ENCODE peak calls at places on chromosomes 16 and 17, in four cellular contexts. One of them, this sample, is unnamed.
A peak's percentile ranks its signal among the peaks of the same experiment; 100 is the strongest.

GRCh38 chr16:84759061-84759460 is 59.3 kb downstream of the USP10 start:
- DNase-seq in smooth muscle cell of the brain vasculature: no peak
- DNase-seq in activated T-helper 9 cell treated with anti-CD3 and anti-CD28 coated beads, Interleukin-2, amount 50 U/mL, for 16 hours: no peak
- DNase-seq in kidney glomerular epithelial cell: no peak
- DNase-seq in this sample: no peak

GRCh38 chr17:76493505-76494167 is 7.6 kb downstream of the RHBDF2 start:
- DNase-seq in kidney glomerular epithelial cell: no peak
- DNase-seq in activated T-helper 9 cell treated with anti-CD3 and anti-CD28 coated beads, Interleukin-2, amount 50 U/mL, for 16 hours: no peak
- DNase-seq in smooth muscle cell of the brain vasculature: no peak
- DNase-seq in this sample: no peak

GRCh38 chr16:49277766-49278566 is 3.7 kb downstream of the CBLN1 start:
- DNase-seq in kidney glomerular epithelial cell: no peak
- DNase-seq in smooth muscle cell of the brain vasculature: no peak
- DNase-seq in activated T-helper 9 cell treated with anti-CD3 and anti-CD28 coated beads, Interleukin-2, amount 50 U/mL, for 16 hours: no peak
- DNase-seq in this sample: no peak

GRCh38 chr16:84907575-84907974 is 87.8 kb downstream of the CRISPLD2 start:
- DNase-seq in kidney glomerular epithelial cell: no peak
- DNase-seq in activated T-helper 9 cell treated with anti-CD3 and anti-CD28 coated beads, Interleukin-2, amount 50 U/mL, for 16 hours: no peak
- DNase-seq in smooth muscle cell of the brain vasculature: no peak
- DNase-seq in this sample: no peak

GRCh38 chr17:82400830-82401229 is 17.3 kb upstream of the HEXD start:
- DNase-seq in activated T-helper 9 cell treated with anti-CD3 and anti-CD28 coated beads, Interleukin-2, amount 50 U/mL, for 16 hours: no peak
- DNase-seq in kidney glomerular epithelial cell: no peak
- DNase-seq in smooth muscle cell of the brain vasculature: no peak
- DNase-seq in this sample: no peak

GRCh38 chr17:49975531-49975930 is 6.5 kb downstream of the DLX4 start:
- DNase-seq in activated T-helper 9 cell treated with anti-CD3 and anti-CD28 coated beads, Interleukin-2, amount 50 U/mL, for 16 hours: no peak
- DNase-seq in smooth muscle cell of the brain vasculature: no peak
- DNase-seq in kidney glomerular epithelial cell: no peak
- DNase-seq in this sample: no peak

GRCh38 chr17:19482571-19482970 is 51.1 kb upstream of the SLC47A1 start:
- DNase-seq in kidney glomerular epithelial cell: no peak
- DNase-seq in activated T-helper 9 cell treated with anti-CD3 and anti-CD28 coated beads, Interleukin-2, amount 50 U/mL, for 16 hours: no peak
- DNase-seq in smooth muscle cell of the brain vasculature: no peak
- DNase-seq in this sample: no peak

GRCh38 chr17:40291311-40291710 is 3.6 kb downstream of the CDC6 start:
- DNase-seq in activated T-helper 9 cell treated with anti-CD3 and anti-CD28 coated beads, Interleukin-2, amount 50 U/mL, for 16 hours: no peak
- DNase-seq in kidney glomerular epithelial cell: no peak
- DNase-seq in smooth muscle cell of the brain vasculature: no peak
- DNase-seq in this sample: no peak

GRCh38 chr17:61837175-61838051 is 25.9 kb downstream of the BRIP1 start:
- DNase-seq in smooth muscle cell of the brain vasculature: peak; percentile 55
- DNase-seq in kidney glomerular epithelial cell: peak; percentile 59
- DNase-seq in activated T-helper 9 cell treated with anti-CD3 and anti-CD28 coated beads, Interleukin-2, amount 50 U/mL, for 16 hours: peak; percentile 10
- DNase-seq in this sample: peak; percentile 15

GRCh38 chr17:17112628-17113200 is 70.5 kb downstream of the MPRIP start:
- DNase-seq in activated T-helper 9 cell treated with anti-CD3 and anti-CD28 coated beads, Interleukin-2, amount 50 U/mL, for 16 hours: no peak
- DNase-seq in kidney glomerular epithelial cell: no peak
- DNase-seq in smooth muscle cell of the brain vasculature: no peak
- DNase-seq in this sample: no peak

GRCh38 chr17:82897514-82898249 is 57.9 kb upstream of the ZNF750 start:
- DNase-seq in kidney glomerular epithelial cell: no peak
- DNase-seq in smooth muscle cell of the brain vasculature: no peak
- DNase-seq in activated T-helper 9 cell treated with anti-CD3 and anti-CD28 coated beads, Interleukin-2, amount 50 U/mL, for 16 hours: no peak
- DNase-seq in this sample: no peak

GRCh38 chr17:18182978-18183333 is 672 bp upstream of the ALKBH5 start:
- DNase-seq in smooth muscle cell of the brain vasculature: no peak
- DNase-seq in activated T-helper 9 cell treated with anti-CD3 and anti-CD28 coated beads, Interleukin-2, amount 50 U/mL, for 16 hours: peak; percentile 75
- DNase-seq in kidney glomerular epithelial cell: no peak
- DNase-seq in this sample: no peak

GRCh38 chr17:4795168-4795567 is 796 bp upstream of the PSMB6 start:
- DNase-seq in activated T-helper 9 cell treated with anti-CD3 and anti-CD28 coated beads, Interleukin-2, amount 50 U/mL, for 16 hours: no peak
- DNase-seq in kidney glomerular epithelial cell: no peak
- DNase-seq in smooth muscle cell of the brain vasculature: no peak
- DNase-seq in this sample: no peak

GRCh38 chr17:37789166-37789565 is 44.3 kb upstream of the HNF1B start:
- DNase-seq in activated T-helper 9 cell treated with anti-CD3 and anti-CD28 coated beads, Interleukin-2, amount 50 U/mL, for 16 hours: no peak
- DNase-seq in kidney glomerular epithelial cell: peak; percentile 30
- DNase-seq in smooth muscle cell of the brain vasculature: no peak
- DNase-seq in this sample: no peak

GRCh38 chr16:64791756-64792155 is 330.1 kb downstream of the CDH11 start:
- DNase-seq in smooth muscle cell of the brain vasculature: no peak
- DNase-seq in kidney glomerular epithelial cell: no peak
- DNase-seq in activated T-helper 9 cell treated with anti-CD3 and anti-CD28 coated beads, Interleukin-2, amount 50 U/mL, for 16 hours: no peak
- DNase-seq in this sample: no peak

GRCh38 chr17:44108440-44109311 is 14.8 kb downstream of the HDAC5 start:
- DNase-seq in activated T-helper 9 cell treated with anti-CD3 and anti-CD28 coated beads, Interleukin-2, amount 50 U/mL, for 16 hours: no peak
- DNase-seq in smooth muscle cell of the brain vasculature: peak; percentile 90
- DNase-seq in kidney glomerular epithelial cell: peak; percentile 83
- DNase-seq in this sample: no peak

GRCh38 chr17:72812823-72813222 is 279.7 kb downstream of the SLC39A11 start:
- DNase-seq in smooth muscle cell of the brain vasculature: no peak
- DNase-seq in kidney glomerular epithelial cell: no peak
- DNase-seq in activated T-helper 9 cell treated with anti-CD3 and anti-CD28 coated beads, Interleukin-2, amount 50 U/mL, for 16 hours: no peak
- DNase-seq in this sample: no peak

GRCh38 chr17:2438823-2439222 is 38.0 kb upstream of the MNT start:
- DNase-seq in activated T-helper 9 cell treated with anti-CD3 and anti-CD28 coated beads, Interleukin-2, amount 50 U/mL, for 16 hours: no peak
- DNase-seq in smooth muscle cell of the brain vasculature: peak; percentile 31
- DNase-seq in kidney glomerular epithelial cell: no peak
- DNase-seq in this sample: no peak

GRCh38 chr16:67644038-67644437 is 906 bp upstream of the CARMIL2 start:
- DNase-seq in activated T-helper 9 cell treated with anti-CD3 and anti-CD28 coated beads, Interleukin-2, amount 50 U/mL, for 16 hours: no peak
- DNase-seq in smooth muscle cell of the brain vasculature: no peak
- DNase-seq in kidney glomerular epithelial cell: no peak
- DNase-seq in this sample: no peak

GRCh38 chr17:41492771-41493170 is 3.1 kb upstream of the KRT36 start:
- DNase-seq in smooth muscle cell of the brain vasculature: peak; percentile 85
- DNase-seq in activated T-helper 9 cell treated with anti-CD3 and anti-CD28 coated beads, Interleukin-2, amount 50 U/mL, for 16 hours: no peak
- DNase-seq in kidney glomerular epithelial cell: no peak
- DNase-seq in this sample: no peak

GRCh38 chr16:23119570-23119969 is 29.7 kb downstream of the USP31 start:
- DNase-seq in activated T-helper 9 cell treated with anti-CD3 and anti-CD28 coated beads, Interleukin-2, amount 50 U/mL, for 16 hours: no peak
- DNase-seq in smooth muscle cell of the brain vasculature: no peak
- DNase-seq in kidney glomerular epithelial cell: no peak
- DNase-seq in this sample: no peak

GRCh38 chr16:20620003-20620402 is 43.8 kb upstream of the ACSM2B start:
- DNase-seq in kidney glomerular epithelial cell: no peak
- DNase-seq in activated T-helper 9 cell treated with anti-CD3 and anti-CD28 coated beads, Interleukin-2, amount 50 U/mL, for 16 hours: no peak
- DNase-seq in smooth muscle cell of the brain vasculature: no peak
- DNase-seq in this sample: no peak

GRCh38 chr17:17540935-17541639 is 44.9 kb upstream of the RASD1 start:
- DNase-seq in smooth muscle cell of the brain vasculature: no peak
- DNase-seq in kidney glomerular epithelial cell: no peak
- DNase-seq in activated T-helper 9 cell treated with anti-CD3 and anti-CD28 coated beads, Interleukin-2, amount 50 U/mL, for 16 hours: no peak
- DNase-seq in this sample: no peak

GRCh38 chr16:75116081-75116910 is at the start of gene LDHD:
- DNase-seq in kidney glomerular epithelial cell: peak; percentile 10
- DNase-seq in activated T-helper 9 cell treated with anti-CD3 and anti-CD28 coated beads, Interleukin-2, amount 50 U/mL, for 16 hours: no peak
- DNase-seq in smooth muscle cell of the brain vasculature: no peak
- DNase-seq in this sample: no peak

GRCh38 chr16:31301708-31302400 is 42.1 kb downstream of the ITGAM start:
- DNase-seq in activated T-helper 9 cell treated with anti-CD3 and anti-CD28 coated beads, Interleukin-2, amount 50 U/mL, for 16 hours: no peak
- DNase-seq in smooth muscle cell of the brain vasculature: no peak
- DNase-seq in kidney glomerular epithelial cell: no peak
- DNase-seq in this sample: no peak

GRCh38 chr17:32015245-32016013 is 8.2 kb downstream of the LRRC37B start:
- DNase-seq in activated T-helper 9 cell treated with anti-CD3 and anti-CD28 coated beads, Interleukin-2, amount 50 U/mL, for 16 hours: no peak
- DNase-seq in kidney glomerular epithelial cell: no peak
- DNase-seq in smooth muscle cell of the brain vasculature: no peak
- DNase-seq in this sample: no peak

GRCh38 chr17:21213491-21214014 is 408 bp downstream of the TMEM11 start:
- DNase-seq in kidney glomerular epithelial cell: peak; percentile 40
- DNase-seq in activated T-helper 9 cell treated with anti-CD3 and anti-CD28 coated beads, Interleukin-2, amount 50 U/mL, for 16 hours: no peak
- DNase-seq in smooth muscle cell of the brain vasculature: no peak
- DNase-seq in this sample: no peak

GRCh38 chr16:49280022-49280741 is 1.5 kb downstream of the CBLN1 start:
- DNase-seq in kidney glomerular epithelial cell: no peak
- DNase-seq in activated T-helper 9 cell treated with anti-CD3 and anti-CD28 coated beads, Interleukin-2, amount 50 U/mL, for 16 hours: no peak
- DNase-seq in smooth muscle cell of the brain vasculature: no peak
- DNase-seq in this sample: no peak

GRCh38 chr16:75385507-75386152 is 47.7 kb downstream of the CFDP1 start:
- DNase-seq in kidney glomerular epithelial cell: peak; percentile 87
- DNase-seq in smooth muscle cell of the brain vasculature: peak; percentile 69
- DNase-seq in activated T-helper 9 cell treated with anti-CD3 and anti-CD28 coated beads, Interleukin-2, amount 50 U/mL, for 16 hours: no peak
- DNase-seq in this sample: peak; percentile 38

GRCh38 chr16:56980792-56981724 is 8.3 kb upstream of the NLRC5 start:
- DNase-seq in kidney glomerular epithelial cell: no peak
- DNase-seq in smooth muscle cell of the brain vasculature: no peak
- DNase-seq in activated T-helper 9 cell treated with anti-CD3 and anti-CD28 coated beads, Interleukin-2, amount 50 U/mL, for 16 hours: no peak
- DNase-seq in this sample: no peak

GRCh38 chr17:55668581-55668980 is 54.1 kb downstream of the TMEM100 start:
- DNase-seq in kidney glomerular epithelial cell: no peak
- DNase-seq in activated T-helper 9 cell treated with anti-CD3 and anti-CD28 coated beads, Interleukin-2, amount 50 U/mL, for 16 hours: no peak
- DNase-seq in smooth muscle cell of the brain vasculature: no peak
- DNase-seq in this sample: no peak

GRCh38 chr17:43578699-43579569 is 32.8 kb upstream of the ETV4 start:
- DNase-seq in activated T-helper 9 cell treated with anti-CD3 and anti-CD28 coated beads, Interleukin-2, amount 50 U/mL, for 16 hours: peak; percentile 1
- DNase-seq in smooth muscle cell of the brain vasculature: no peak
- DNase-seq in kidney glomerular epithelial cell: peak; percentile 61
- DNase-seq in this sample: no peak

GRCh38 chr17:75238020-75238580 is 23.3 kb downstream of the GGA3 start:
- DNase-seq in kidney glomerular epithelial cell: no peak
- DNase-seq in smooth muscle cell of the brain vasculature: no peak
- DNase-seq in activated T-helper 9 cell treated with anti-CD3 and anti-CD28 coated beads, Interleukin-2, amount 50 U/mL, for 16 hours: no peak
- DNase-seq in this sample: no peak

GRCh38 chr17:27499451-27500265 is 43.4 kb downstream of the KSR1 start:
- DNase-seq in kidney glomerular epithelial cell: no peak
- DNase-seq in activated T-helper 9 cell treated with anti-CD3 and anti-CD28 coated beads, Interleukin-2, amount 50 U/mL, for 16 hours: no peak
- DNase-seq in smooth muscle cell of the brain vasculature: no peak
- DNase-seq in this sample: no peak

GRCh38 chr16:1403733-1404132 is 10.8 kb downstream of the UNKL start:
- DNase-seq in smooth muscle cell of the brain vasculature: no peak
- DNase-seq in kidney glomerular epithelial cell: no peak
- DNase-seq in activated T-helper 9 cell treated with anti-CD3 and anti-CD28 coated beads, Interleukin-2, amount 50 U/mL, for 16 hours: no peak
- DNase-seq in this sample: no peak

GRCh38 chr17:18015603-18016002 is 23.4 kb downstream of the ATPAF2 start:
- DNase-seq in activated T-helper 9 cell treated with anti-CD3 and anti-CD28 coated beads, Interleukin-2, amount 50 U/mL, for 16 hours: no peak
- DNase-seq in kidney glomerular epithelial cell: no peak
- DNase-seq in smooth muscle cell of the brain vasculature: no peak
- DNase-seq in this sample: no peak